ENCODE peak calls at places on chromosomes 7 and 10, in nine cellular contexts. G is tibial nerve, Y is upper lobe of left lung, F is Peyer's patch, Z is B cell, R is OCI-LY7, U is PC-3, H is IMR-90, V is psoas muscle. E is an unnamed sample.

GRCh38 chr10:5461914-5462840 is 37.2 kb downstream of the CALML5 start:
- DNase-seq in G (no peak), F (no peak), H (peak), U (no peak), Z (no peak), V (no peak), Y (no peak), R (no peak), E (no peak)

GRCh38 chr7:149355390-149356048 is 93.5 kb downstream of the ZNF783 start:
- DNase-seq in H (no peak), G (no peak), Y (no peak), Z (no peak), F (no peak), U (peak), R (no peak), V (no peak), E (no peak)

GRCh38 chr7:114468844-114469243 is 54.2 kb downstream of the FOXP2 start:
- DNase-seq in H (no peak), G (no peak), V (no peak), R (no peak), Z (no peak), U (no peak), Y (no peak), F (no peak), E (no peak)

GRCh38 chr10:63003816-63004453 is 129.2 kb upstream of the NRBF2 start:
- DNase-seq in R (peak), V (no peak), F (no peak), U (peak), Y (no peak), Z (no peak), G (no peak), H (no peak), E (no peak)

GRCh38 chr7:35802649-35803048 is 1.8 kb downstream of the SEPTIN7 start:
- DNase-seq in F (no peak), V (no peak), R (peak), G (no peak), Z (no peak), H (peak), Y (no peak), U (no peak), E (no peak)

GRCh38 chr7:63093481-63093880 is 905.2 kb upstream of the ZNF722 start:
- DNase-seq in F (no peak), Z (no peak), Y (no peak), G (no peak), R (peak), H (no peak), U (peak), V (no peak), E (no peak)

GRCh38 chr10:117666131-117666530 is 123.6 kb downstream of the EMX2 start:
- DNase-seq in R (no peak), G (no peak), V (no peak), U (no peak), Z (no peak), F (no peak), Y (no peak), H (no peak), E (peak)

GRCh38 chr7:33776791-33777190 is 128.5 kb upstream of the BMPER start:
- DNase-seq in G (no peak), Y (no peak), U (peak), F (no peak), R (no peak), V (no peak), Z (no peak), H (peak), E (no peak)

GRCh38 chr10:126337241-126337640 is 51.0 kb downstream of the ADAM12 start:
- DNase-seq in Z (no peak), F (no peak), U (no peak), R (no peak), V (no peak), Y (no peak), G (no peak), H (no peak), E (no peak)

GRCh38 chr10:110641256-110641655 is 2.9 kb upstream of the RBM20 start:
- DNase-seq in V (peak), Y (no peak), Z (no peak), G (no peak), U (peak), R (peak), H (peak), F (no peak), E (no peak)

GRCh38 chr10:117411440-117412428 is 36.5 kb upstream of the PDZD8 start:
- DNase-seq in H (no peak), Y (peak), G (no peak), U (no peak), R (no peak), Z (no peak), F (no peak), V (no peak), E (peak)

GRCh38 chr7:74164985-74165456 is 9.1 kb upstream of the EIF4H start:
- DNase-seq in G (no peak), V (no peak), F (no peak), Y (no peak), H (peak), Z (no peak), R (no peak), U (peak), E (no peak)

GRCh38 chr10:14889318-14889717 is 10.7 kb downstream of the SUV39H2 start:
- DNase-seq in Z (no peak), F (no peak), G (no peak), R (no peak), U (peak), V (no peak), Y (no peak), H (no peak), E (no peak)

GRCh38 chr7:4769753-4770152 is 5.7 kb upstream of the AP5Z1 start:
- DNase-seq in Y (no peak), U (no peak), V (no peak), R (no peak), Z (no peak), H (peak), G (no peak), F (no peak), E (no peak)

GRCh38 chr10:132861884-132862461 is 76.0 kb upstream of the NKX6-2 start:
- DNase-seq in Z (no peak), R (no peak), G (no peak), V (peak), Y (peak), F (peak), U (no peak), H (no peak), E (peak)

GRCh38 chr7:123305840-123306375 is 106.1 kb upstream of the SLC13A1 start:
- DNase-seq in Y (no peak), R (no peak), V (no peak), G (no peak), F (no peak), H (no peak), U (no peak), Z (no peak), E (no peak)

GRCh38 chr7:121621947-121622346 is 225.8 kb upstream of the FAM3C start:
- DNase-seq in G (no peak), R (no peak), U (no peak), F (no peak), H (no peak), Z (no peak), Y (no peak), V (no peak), E (no peak)

GRCh38 chr10:59387951-59388431 is 25.6 kb upstream of the FAM13C start:
- DNase-seq in G (no peak), Z (no peak), H (peak), Y (no peak), F (no peak), R (no peak), U (peak), V (no peak), E (no peak)

GRCh38 chr7:26159243-26159642 is 7.2 kb downstream of the NFE2L3 start:
- DNase-seq in V (no peak), F (no peak), Z (no peak), G (no peak), R (no peak), H (no peak), U (peak), Y (no peak), E (no peak)

GRCh38 chr7:90850516-90850915 is 254.4 kb downstream of the CDK14 start:
- DNase-seq in H (no peak), Y (no peak), V (no peak), U (no peak), F (no peak), G (no peak), R (no peak), Z (no peak), E (no peak)

GRCh38 chr10:129768437-129769355 is 195.4 kb downstream of the EBF3 start:
- DNase-seq in G (no peak), Y (peak), Z (no peak), H (no peak), U (no peak), R (no peak), V (no peak), F (peak), E (no peak)

GRCh38 chr10:29815572-29815971 is 180.8 kb upstream of the SVIL start:
- DNase-seq in G (no peak), U (no peak), H (no peak), Z (no peak), Y (no peak), V (no peak), F (no peak), R (no peak), E (no peak)

GRCh38 chr7:27709137-27710075 is 30.6 kb upstream of the TAX1BP1 start:
- DNase-seq in H (peak), Y (no peak), Z (no peak), G (no peak), F (no peak), U (peak), R (no peak), V (no peak), E (no peak)

GRCh38 chr10:96834121-96834520 is 2.0 kb downstream of the LCOR start:
- DNase-seq in G (no peak), R (no peak), Y (no peak), H (peak), U (peak), F (no peak), Z (no peak), V (no peak), E (no peak)

GRCh38 chr10:31932838-31933237 is 4.2 kb upstream of the ARHGAP12 start:
- DNase-seq in Y (no peak), U (peak), F (no peak), H (no peak), Z (no peak), V (no peak), G (no peak), R (no peak), E (no peak)

GRCh38 chr10:118835682-118836326 is 81.0 kb upstream of the CACUL1 start:
- DNase-seq in Z (no peak), R (no peak), U (peak), Y (no peak), V (no peak), F (peak), G (no peak), H (no peak), E (no peak)

GRCh38 chr7:83936056-83936703 is 258.4 kb downstream of the SEMA3A start:
- DNase-seq in V (peak), H (peak), Y (no peak), U (peak), F (peak), G (no peak), Z (no peak), R (peak), E (peak)

GRCh38 chr7:146635200-146636032 is 518.8 kb downstream of the CNTNAP2 start:
- DNase-seq in R (no peak), Z (no peak), V (no peak), Y (no peak), U (peak), G (no peak), F (no peak), H (no peak), E (no peak)

GRCh38 chr10:8136745-8137144 is 82.3 kb downstream of the GATA3 start:
- DNase-seq in R (no peak), V (no peak), U (no peak), F (no peak), Z (no peak), Y (no peak), H (no peak), G (no peak), E (no peak)

GRCh38 chr10:10598297-10598696 is 419.4 kb upstream of the CELF2 start:
- DNase-seq in U (no peak), Z (no peak), G (no peak), H (no peak), R (peak), Y (no peak), V (no peak), F (no peak), E (no peak)

GRCh38 chr10:61042533-61042932 is 98.5 kb upstream of the RHOBTB1 start:
- DNase-seq in U (peak), H (no peak), Z (no peak), G (no peak), F (no peak), R (no peak), V (no peak), Y (no peak), E (no peak)

GRCh38 chr7:114364151-114364550 is 50.5 kb upstream of the FOXP2 start:
- DNase-seq in H (no peak), Z (no peak), U (no peak), G (no peak), V (no peak), Y (no peak), F (no peak), R (no peak), E (no peak)

GRCh38 chr10:70348228-70348850 is 34.1 kb downstream of the LRRC20 start:
- DNase-seq in G (no peak), U (peak), H (no peak), V (no peak), Y (no peak), Z (no peak), R (peak), F (no peak), E (no peak)

GRCh38 chr10:101839421-101840063 is 4.1 kb downstream of the KCNIP2 start:
- DNase-seq in R (no peak), Y (peak), Z (peak), H (peak), F (peak), G (no peak), V (no peak), U (peak), E (no peak)

GRCh38 chr7:36591643-36592042 is 132.7 kb downstream of the AOAH start:
- DNase-seq in G (no peak), U (no peak), V (no peak), H (no peak), Z (no peak), F (no peak), R (no peak), Y (no peak), E (no peak)

GRCh38 chr7:11831727-11832495 is at the start of gene THSD7A:
- DNase-seq in Y (peak), U (peak), G (no peak), H (peak), Z (no peak), V (peak), R (no peak), F (peak), E (peak)
- TF ChIP-seq CTCF in Y (peak), U (no peak), G (peak), H (no peak), Z (no peak), V (peak), R (no peak), F (no peak), E (no peak)

GRCh38 chr7:157228864-157229422 is 90.2 kb downstream of the UBE3C start:
- DNase-seq in H (peak), U (peak), R (peak), V (no peak), Z (no peak), F (no peak), G (no peak), Y (no peak), E (no peak)
- TF ChIP-seq CTCF in H (peak), U (peak), R (peak), V (peak), Z (no peak), F (no peak), G (no peak), Y (no peak), E (no peak)

DNA sequence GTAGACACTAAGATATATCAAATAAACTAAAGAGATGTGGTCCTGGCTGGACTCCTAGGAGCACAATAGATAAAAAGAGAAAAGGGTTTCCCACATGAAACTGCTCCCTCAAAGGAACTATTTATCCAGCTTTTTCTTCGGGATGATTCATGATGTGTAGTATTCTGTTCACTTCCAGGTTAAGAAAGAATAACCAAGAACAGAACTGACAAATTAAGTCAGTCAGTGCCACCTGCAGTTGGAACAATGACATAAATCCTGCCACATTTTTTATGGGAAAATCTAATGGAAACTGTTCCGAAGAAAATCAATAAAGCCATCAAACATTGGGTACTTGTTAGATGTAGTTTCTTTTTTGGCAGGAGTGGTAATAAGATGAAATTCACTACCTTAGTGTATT is 87.1 kb downstream of the POLR1F start:
- DNase-seq in Y (no peak), H (peak), Z (no peak), U (peak), G (no peak), V (no peak), R (no peak), F (no peak), E (no peak)
- TF ChIP-seq CTCF in Y (no peak), H (no peak), Z (no peak), U (peak), G (no peak), V (no peak), R (no peak), F (no peak), E (no peak)

GRCh38 chr10:88725798-88726197 is 19.7 kb downstream of the LIPK start:
- DNase-seq in U (no peak), F (no peak), R (no peak), Z (no peak), V (no peak), H (no peak), G (no peak), Y (no peak), E (no peak)

GRCh38 chr10:88731296-88731695 is 25.2 kb downstream of the LIPK start:
- DNase-seq in R (no peak), V (no peak), U (no peak), Z (no peak), Y (no peak), H (no peak), F (no peak), G (no peak), E (no peak)

GRCh38 chr10:88733215-88733614 is 26.6 kb upstream of the LIPN start:
- DNase-seq in F (no peak), Y (no peak), G (no peak), Z (no peak), V (no peak), H (no peak), U (no peak), R (peak), E (no peak)

GRCh38 chr10:88730864-88731263 is 24.8 kb downstream of the LIPK start:
- DNase-seq in G (no peak), U (no peak), V (no peak), F (no peak), Y (no peak), R (no peak), Z (no peak), H (no peak), E (no peak)

GRCh38 chr10:88728107-88728763 is 22.2 kb downstream of the LIPK start:
- DNase-seq in V (no peak), R (peak), F (no peak), Y (peak), H (no peak), U (no peak), Z (no peak), G (no peak), E (no peak)
- TF ChIP-seq CTCF in V (no peak), R (peak), F (no peak), Y (no peak), H (peak), U (no peak), Z (no peak), G (no peak), E (no peak)

GRCh38 chr7:38178695-38179344 is 775 bp downstream of the STARD3NL start:
- DNase-seq in G (no peak), U (no peak), H (peak), F (no peak), V (no peak), R (peak), Z (no peak), Y (no peak), E (no peak)
- TF ChIP-seq CTCF in G (no peak), U (no peak), H (no peak), F (no peak), V (no peak), R (peak), Z (no peak), Y (peak), E (no peak)